ENCODE peak calls at places on chromosomes 11 and 22, in ten cellular contexts. D is endodermal cell, G is fibroblast of lung, S is WTC11, J is BJ, X is A549, A is Peyer's patch, L is Calu3, M is right atrium auricular region, H is GM13976. Z is an unnamed sample.

GRCh38 chr11:4551346-4551979 is 6.5 kb downstream of the OR52M1 start:
- DNase-seq in D (peak), G (no peak), S (no peak), J (no peak), X (peak), A (no peak), L (peak), M (no peak), H (no peak), Z (no peak)

GRCh38 chr11:36431429-36432092 is 78.5 kb downstream of the TRAF6 start:
- DNase-seq in D (no peak), G (peak), S (no peak), J (peak), X (peak), A (no peak), L (peak), M (peak), H (no peak), Z (no peak)

GRCh38 chr11:103928040-103928555 is 108.3 kb upstream of the DDI1 start:
- DNase-seq in D (no peak), G (no peak), S (no peak), J (no peak), X (no peak), A (no peak), L (no peak), M (no peak), H (no peak), Z (no peak)

GRCh38 chr11:68994891-68995280 is 14.1 kb upstream of the MRGPRD start:
- DNase-seq in D (no peak), G (no peak), S (no peak), J (no peak), X (no peak), A (no peak), L (no peak), M (no peak), H (no peak), Z (no peak)

GRCh38 chr11:117428856-117429229 is 101.2 kb downstream of the CEP164 start:
- DNase-seq in D (no peak), G (no peak), S (no peak), J (no peak), X (no peak), A (no peak), L (no peak), M (no peak), H (no peak), Z (no peak)

GRCh38 chr11:201936-202335 is 5.3 kb downstream of the BET1L start:
- DNase-seq in D (no peak), G (no peak), S (peak), J (no peak), X (no peak), A (no peak), L (no peak), M (peak), H (no peak), Z (no peak)

GRCh38 chr22:32430352-32430751 is 18.3 kb upstream of the RTCB start:
- DNase-seq in D (no peak), G (no peak), S (no peak), J (no peak), X (no peak), A (no peak), L (no peak), M (no peak), H (no peak), Z (no peak)

GRCh38 chr11:119315139-119316016 is 1.6 kb downstream of the MCAM start:
- DNase-seq in D (peak), G (peak), S (peak), J (no peak), X (no peak), A (no peak), L (peak), M (no peak), H (no peak), Z (no peak)

GRCh38 chr22:19962909-19963806 is 21.5 kb upstream of the TXNRD2 start:
- DNase-seq in D (peak), G (peak), S (peak), J (no peak), X (no peak), A (peak), L (peak), M (no peak), H (no peak), Z (no peak)

GRCh38 chr22:48496987-48497650 is 1330.6 kb downstream of the BRD1 start:
- DNase-seq in D (peak), G (no peak), S (peak), J (no peak), X (no peak), A (no peak), L (no peak), M (no peak), H (no peak), Z (no peak)

GRCh38 chr22:22195265-22196017 is 49.1 kb upstream of the VPREB1 start:
- DNase-seq in D (peak), G (peak), S (peak), J (no peak), X (peak), A (peak), L (peak), M (no peak), H (peak), Z (no peak)

GRCh38 chr11:66275984-66276612 is 1.9 kb upstream of the CNIH2 start:
- DNase-seq in D (no peak), G (no peak), S (no peak), J (no peak), X (no peak), A (no peak), L (no peak), M (no peak), H (no peak), Z (no peak)

GRCh38 chr11:19370100-19370861 is 129.5 kb upstream of the E2F8 start:
- DNase-seq in D (no peak), G (peak), S (no peak), J (no peak), X (no peak), A (no peak), L (peak), M (peak), H (no peak), Z (no peak)

GRCh38 chr11:69912161-69912910 is 93.1 kb upstream of the FGF3 start:
- DNase-seq in D (peak), G (no peak), S (peak), J (no peak), X (no peak), A (peak), L (no peak), M (no peak), H (no peak), Z (no peak)

GRCh38 chr11:115244758-115245157 is 259.5 kb downstream of the CADM1 start:
- DNase-seq in D (no peak), G (peak), S (no peak), J (no peak), X (no peak), A (no peak), L (no peak), M (no peak), H (no peak), Z (no peak)

GRCh38 chr11:299951-300735 is 817 bp upstream of the IFITM5 start:
- DNase-seq in D (peak), G (no peak), S (no peak), J (no peak), X (no peak), A (peak), L (no peak), M (no peak), H (peak), Z (no peak)

GRCh38 chr11:66316849-66317251 is at the start of gene CD248:
- DNase-seq in D (peak), G (peak), S (peak), J (no peak), X (no peak), A (no peak), L (no peak), M (no peak), H (no peak), Z (no peak)

GRCh38 chr11:114392735-114393667 is 7.3 kb downstream of the C11orf71 start:
- DNase-seq in D (no peak), G (no peak), S (no peak), J (no peak), X (no peak), A (no peak), L (no peak), M (no peak), H (no peak), Z (no peak)

GRCh38 chr11:123103326-123103980 is 41.5 kb upstream of the HSPA8 start:
- DNase-seq in D (peak), G (peak), S (peak), J (peak), X (peak), A (no peak), L (peak), M (peak), H (peak), Z (no peak)

GRCh38 chr11:119666061-119666460 is 62.9 kb downstream of the NECTIN1 start:
- DNase-seq in D (no peak), G (no peak), S (no peak), J (no peak), X (no peak), A (no peak), L (no peak), M (no peak), H (no peak), Z (no peak)

GRCh38 chr22:26553056-26553752 is 36.7 kb downstream of the TPST2 start:
- DNase-seq in D (no peak), G (peak), S (no peak), J (peak), X (peak), A (no peak), L (no peak), M (no peak), H (no peak), Z (no peak)

GRCh38 chr11:60349990-60350389 is 22.9 kb downstream of the MS4A6E start:
- DNase-seq in D (no peak), G (no peak), S (no peak), J (no peak), X (no peak), A (no peak), L (no peak), M (no peak), H (no peak), Z (no peak)

GRCh38 chr22:25970996-25971811 is 198.1 kb upstream of the SEZ6L start:
- DNase-seq in D (peak), G (no peak), S (peak), J (no peak), X (no peak), A (no peak), L (no peak), M (no peak), H (no peak), Z (no peak)

GRCh38 chr22:20020533-20021195 is at the start of gene TANGO2:
- DNase-seq in D (peak), G (peak), S (peak), J (peak), X (peak), A (peak), L (peak), M (peak), H (peak), Z (peak)

GRCh38 chr11:67292671-67293070 is 3.6 kb downstream of the ANKRD13D start:
- DNase-seq in D (no peak), G (peak), S (no peak), J (no peak), X (no peak), A (no peak), L (no peak), M (no peak), H (no peak), Z (no peak)

DNA sequence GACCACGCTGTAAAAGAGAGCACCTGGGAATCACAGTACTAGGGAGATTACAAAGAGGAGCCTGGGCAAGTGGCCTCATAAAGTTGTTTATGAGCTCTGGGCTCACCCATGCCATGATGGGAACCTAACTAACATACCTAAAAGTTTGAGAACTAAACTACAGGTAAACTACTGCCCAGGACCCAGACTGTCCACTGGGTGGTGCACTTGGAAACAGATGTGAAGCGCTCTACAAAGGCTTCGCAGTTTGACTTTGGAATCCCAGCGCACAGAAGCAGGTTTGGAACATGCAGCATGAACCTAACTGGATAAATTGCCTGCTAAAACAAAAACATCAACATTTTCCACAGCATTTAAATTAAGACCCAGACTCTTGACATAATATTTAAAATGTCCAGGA is 418.6 kb downstream of the FAM181B start:
- DNase-seq in D (peak), G (no peak), S (peak), J (no peak), X (peak), A (no peak), L (no peak), M (no peak), H (no peak), Z (no peak)
- TF ChIP-seq CTCF in D (peak), G (no peak), S (peak), J (no peak), X (no peak), A (no peak), L (no peak), M (no peak), H (no peak), Z (peak)

DNA sequence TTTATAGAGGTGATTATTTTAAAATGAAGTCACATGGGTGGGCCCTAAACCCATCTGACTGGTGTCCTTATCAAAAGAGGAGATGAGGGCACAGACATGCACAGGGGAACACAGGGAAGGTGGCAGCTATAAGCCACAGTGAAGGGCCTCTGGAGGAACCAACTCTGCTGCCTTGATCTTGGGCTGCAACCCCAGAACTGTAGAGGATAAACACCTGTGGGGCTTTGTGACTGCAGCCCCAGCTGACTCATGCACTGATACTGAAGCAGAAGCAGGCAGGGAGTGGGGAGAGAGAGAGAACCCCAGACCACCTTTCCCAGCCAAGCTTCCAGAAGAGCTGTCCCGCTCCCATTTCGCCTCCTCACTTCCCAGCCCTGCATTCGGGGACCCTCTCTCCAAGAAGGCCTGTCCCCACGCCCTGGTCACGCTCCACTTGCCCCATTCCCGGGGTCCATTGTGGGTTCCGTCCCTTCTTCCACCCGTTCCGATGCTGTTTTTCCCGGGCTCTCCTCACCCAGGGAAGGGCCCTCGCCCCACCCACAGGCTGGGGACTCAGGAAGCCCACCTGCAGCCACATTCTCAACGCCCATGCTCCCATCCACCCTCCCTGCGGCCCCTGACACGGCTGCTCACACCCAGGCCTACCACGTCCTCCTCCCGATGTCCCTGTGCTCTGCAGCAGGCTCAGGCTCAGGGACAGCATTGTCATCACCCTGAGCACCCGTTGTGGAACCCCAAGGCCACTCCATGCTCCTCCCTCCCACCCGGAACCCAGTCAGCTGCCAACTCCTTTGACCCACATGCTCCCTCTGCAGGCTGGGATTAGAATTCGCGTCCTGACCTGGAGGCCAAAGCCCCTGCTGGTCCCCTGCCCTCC is 90.8 kb upstream of the SHANK2 start:
- DNase-seq in D (peak), G (no peak), S (peak), J (no peak), X (peak), A (peak), L (peak), M (no peak), H (peak), Z (no peak)
- TF ChIP-seq CTCF in D (peak), G (peak), S (peak), J (peak), X (peak), A (peak), L (peak), M (no peak), H (peak), Z (peak)

GRCh38 chr11:132186699-132187098 is 816.3 kb downstream of the NTM start:
- DNase-seq in D (peak), G (no peak), S (peak), J (no peak), X (no peak), A (no peak), L (no peak), M (no peak), H (no peak), Z (no peak)
- TF ChIP-seq CTCF in D (peak), G (peak), S (no peak), J (peak), X (no peak), A (no peak), L (no peak), M (no peak), H (no peak), Z (peak)

DNA sequence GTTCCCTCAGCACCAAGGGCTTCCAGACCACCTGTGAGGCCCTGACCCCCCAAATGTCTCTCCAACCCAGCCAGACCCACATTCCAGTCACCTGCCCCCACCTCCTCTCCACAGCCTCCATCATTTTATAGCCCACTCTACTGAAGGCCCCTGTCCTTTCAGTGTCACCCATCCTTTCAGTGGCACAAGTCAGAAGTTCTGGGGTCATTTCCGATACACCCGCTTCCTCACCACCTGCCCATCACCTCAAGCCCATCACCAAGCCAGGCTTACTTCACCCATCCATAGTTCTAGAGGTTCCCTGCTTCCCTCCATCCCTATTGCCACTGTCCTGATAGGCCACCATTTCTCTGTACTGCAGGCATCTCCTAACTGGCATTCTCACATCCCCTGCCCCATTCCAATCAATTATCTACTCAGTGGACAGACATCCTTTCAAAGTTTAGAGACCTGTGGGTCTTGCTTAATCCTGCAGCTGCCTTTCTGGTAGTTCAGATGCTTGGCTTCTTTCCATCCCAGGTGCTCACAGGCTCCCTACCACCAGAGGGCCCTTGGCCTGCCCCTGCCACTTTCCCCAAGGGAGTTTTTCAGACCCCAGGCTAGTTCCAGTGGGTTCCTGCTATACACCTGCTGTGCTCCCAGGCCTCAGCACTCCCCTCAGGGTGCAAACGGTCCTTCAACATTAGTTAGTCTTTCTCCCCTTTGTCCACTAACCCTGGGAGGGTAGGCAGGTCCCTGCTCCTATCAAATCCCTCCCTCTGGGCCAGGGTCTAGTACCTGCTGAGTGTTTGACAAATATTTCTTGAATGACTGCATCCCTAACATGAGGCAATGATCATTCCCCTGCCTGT is 7.6 kb downstream of the KCNQ1OT1 start:
- DNase-seq in D (peak), G (no peak), S (peak), J (no peak), X (no peak), A (peak), L (peak), M (no peak), H (no peak), Z (no peak)
- TF ChIP-seq CTCF in D (peak), G (peak), S (peak), J (no peak), X (peak), A (peak), L (peak), M (no peak), H (peak), Z (peak)

GRCh38 chr22:35470903-35471321 is 69.7 kb upstream of the RASD2 start:
- DNase-seq in D (no peak), G (peak), S (no peak), J (no peak), X (peak), A (no peak), L (no peak), M (no peak), H (no peak), Z (no peak)
- TF ChIP-seq CTCF in D (no peak), G (no peak), S (no peak), J (no peak), X (no peak), A (no peak), L (no peak), M (no peak), H (no peak), Z (no peak)

GRCh38 chr11:61477734-61478148 is 30.8 kb upstream of the LRRC10B start:
- DNase-seq in D (peak), G (no peak), S (peak), J (no peak), X (peak), A (peak), L (peak), M (peak), H (peak), Z (no peak)
- TF ChIP-seq CTCF in D (peak), G (peak), S (peak), J (peak), X (peak), A (peak), L (peak), M (peak), H (peak), Z (peak)

DNA sequence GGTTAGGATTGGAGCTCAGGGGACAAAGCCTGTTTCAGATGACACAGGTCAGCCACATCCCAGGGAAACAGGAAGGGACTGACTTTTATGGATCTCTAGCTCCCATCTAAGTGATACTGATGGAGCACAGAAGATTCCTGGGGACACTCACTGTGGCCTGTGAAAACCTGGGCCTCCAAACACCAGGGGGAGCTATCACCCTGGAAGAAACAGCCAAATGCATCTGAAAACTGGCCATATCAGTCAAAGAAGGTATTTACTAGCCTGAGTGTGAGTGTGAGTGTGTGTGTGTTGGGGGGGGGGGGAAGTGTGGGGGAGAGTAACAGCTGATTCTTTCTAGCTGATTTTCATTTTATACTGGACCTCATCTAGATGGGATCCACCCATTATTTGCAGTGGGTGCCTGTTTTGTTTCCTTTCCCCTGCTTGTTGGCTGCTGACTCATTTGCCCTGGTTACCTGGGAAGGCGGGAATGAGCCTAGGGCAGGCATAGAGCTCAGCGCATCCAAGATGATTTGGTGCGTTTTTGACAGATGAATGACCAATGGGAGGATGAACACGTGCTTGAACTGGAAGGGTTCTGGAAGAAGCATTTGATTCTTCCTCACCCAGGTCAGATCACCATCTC is 284.0 kb downstream of the KIRREL3 start:
- DNase-seq in D (peak), G (peak), S (peak), J (no peak), X (peak), A (no peak), L (peak), M (no peak), H (peak), Z (no peak)
- TF ChIP-seq CTCF in D (peak), G (peak), S (peak), J (peak), X (peak), A (peak), L (peak), M (peak), H (peak), Z (peak)

GRCh38 chr11:63510360-63511130 is 4.7 kb downstream of the LGALS12 start:
- DNase-seq in D (no peak), G (peak), S (no peak), J (no peak), X (no peak), A (no peak), L (no peak), M (no peak), H (peak), Z (no peak)

GRCh38 chr11:63508745-63509144 is 2.9 kb downstream of the LGALS12 start:
- DNase-seq in D (no peak), G (no peak), S (no peak), J (no peak), X (no peak), A (no peak), L (no peak), M (no peak), H (no peak), Z (no peak)

GRCh38 chr11:63504933-63505586 is 824 bp upstream of the LGALS12 start:
- DNase-seq in D (no peak), G (no peak), S (no peak), J (no peak), X (no peak), A (no peak), L (no peak), M (no peak), H (no peak), Z (no peak)

GRCh38 chr11:63505857-63506528 is at the start of gene LGALS12:
- DNase-seq in D (peak), G (peak), S (peak), J (no peak), X (no peak), A (no peak), L (no peak), M (no peak), H (peak), Z (no peak)

GRCh38 chr11:63508009-63508408 is 2.1 kb downstream of the LGALS12 start:
- DNase-seq in D (peak), G (no peak), S (peak), J (no peak), X (peak), A (no peak), L (peak), M (no peak), H (peak), Z (no peak)
- TF ChIP-seq CTCF in D (peak), G (peak), S (no peak), J (peak), X (peak), A (peak), L (peak), M (no peak), H (peak), Z (peak)

GRCh38 chr22:50276143-50276542 is 6.0 kb upstream of the MAPK11 start:
- DNase-seq in D (peak), G (peak), S (peak), J (no peak), X (peak), A (peak), L (peak), M (no peak), H (peak), Z (no peak)
- TF ChIP-seq CTCF in D (peak), G (peak), S (peak), J (peak), X (peak), A (peak), L (peak), M (peak), H (peak), Z (peak)

Z was measured in osteocyte.